ENCODE peak calls at places on chromosomes 16 and 17, in five cellular contexts. R is H1, G is SK-N-SH, W is HepG2, D is HCT116. K is an unnamed sample.
A peak's percentile ranks its signal among the peaks of the same experiment; 100 is the strongest.

GRCh38 chr16:79542196-79542859 is 58.2 kb downstream of the MAF start:
- DNase-seq in R (no peak), G (no peak), W (no peak), D (no peak), K (no peak)

GRCh38 chr16:51039638-51040331 is 111.3 kb downstream of the SALL1 start:
- DNase-seq in R (no peak), G (no peak), W (no peak), D (no peak), K (no peak)

GRCh38 chr17:4248504-4249277 is 15.1 kb downstream of the ANKFY1 start:
- DNase-seq in R (no peak), G (no peak), W (no peak), D (no peak), K (no peak)

GRCh38 chr16:57307365-57307764 is 22.9 kb upstream of the PLLP start:
- DNase-seq in R (no peak), G (no peak), W (no peak), D (no peak), K (no peak)

GRCh38 chr17:47857551-47858410 is 6.8 kb upstream of the SP6 start:
- DNase-seq in R (no peak), G (no peak), W (no peak), D (no peak), K (no peak)

GRCh38 chr17:48726916-48727286 is 1.6 kb downstream of the HOXB13 start:
- DNase-seq in R (no peak), G (no peak), W (no peak), D (no peak), K (no peak)

GRCh38 chr16:89286096-89286495 is 68.6 kb downstream of the ZNF778 start:
- DNase-seq in R (no peak), G (no peak), W (no peak), D (no peak), K (no peak)

GRCh38 chr17:30234954-30235353 is 543 bp downstream of the SLC6A4 start:
- DNase-seq in R (no peak), G (no peak), W (no peak), D (no peak), K (no peak)

GRCh38 chr16:58339452-58339938 is 44.7 kb upstream of the PRSS54 start:
- DNase-seq in R (no peak), G (peak; percentile 47), W (peak; percentile 41), D (peak; percentile 42), K (no peak)

GRCh38 chr16:56354016-56354415 is 71.3 kb downstream of the AMFR start:
- DNase-seq in R (no peak), G (no peak), W (no peak), D (no peak), K (no peak)

GRCh38 chr17:77233635-77234334 is 93.0 kb downstream of the SEC14L1 start:
- DNase-seq in R (no peak), G (no peak), W (peak; percentile 59), D (no peak), K (no peak)

GRCh38 chr17:44256671-44257070 is 11.3 kb downstream of the SLC4A1 start:
- DNase-seq in R (no peak), G (no peak), W (no peak), D (no peak), K (no peak)

GRCh38 chr17:56801506-56802178 is 32.1 kb downstream of the C17orf67 start:
- DNase-seq in R (no peak), G (no peak), W (no peak), D (no peak), K (no peak)

GRCh38 chr17:77352441-77352840 is 211.7 kb downstream of the SEC14L1 start:
- DNase-seq in R (no peak), G (no peak), W (no peak), D (no peak), K (no peak)

GRCh38 chr16:73051903-73052302 is 4.0 kb upstream of the ZFHX3 start:
- DNase-seq in R (no peak), G (no peak), W (no peak), D (no peak), K (no peak)

GRCh38 chr17:76498886-76499667 is 2.1 kb downstream of the RHBDF2 start:
- DNase-seq in R (no peak), G (no peak), W (peak; percentile 95), D (no peak), K (no peak)

GRCh38 chr16:65497571-65497970 is 375.7 kb upstream of the CDH11 start:
- DNase-seq in R (no peak), G (no peak), W (no peak), D (no peak), K (peak; percentile 10)

GRCh38 chr16:86953631-86954465 is 363.3 kb downstream of the C16orf95 start:
- DNase-seq in R (no peak), G (no peak), W (no peak), D (no peak), K (no peak)

GRCh38 chr16:86949630-86950029 is 367.6 kb downstream of the C16orf95 start:
- DNase-seq in R (no peak), G (no peak), W (no peak), D (no peak), K (no peak)

GRCh38 chr16:86952769-86953168 is 364.4 kb downstream of the C16orf95 start:
- DNase-seq in R (no peak), G (no peak), W (no peak), D (no peak), K (no peak)

GRCh38 chr16:86951041-86951822 is 366.0 kb downstream of the C16orf95 start:
- DNase-seq in R (no peak), G (no peak), W (no peak), D (no peak), K (no peak)

DNA sequence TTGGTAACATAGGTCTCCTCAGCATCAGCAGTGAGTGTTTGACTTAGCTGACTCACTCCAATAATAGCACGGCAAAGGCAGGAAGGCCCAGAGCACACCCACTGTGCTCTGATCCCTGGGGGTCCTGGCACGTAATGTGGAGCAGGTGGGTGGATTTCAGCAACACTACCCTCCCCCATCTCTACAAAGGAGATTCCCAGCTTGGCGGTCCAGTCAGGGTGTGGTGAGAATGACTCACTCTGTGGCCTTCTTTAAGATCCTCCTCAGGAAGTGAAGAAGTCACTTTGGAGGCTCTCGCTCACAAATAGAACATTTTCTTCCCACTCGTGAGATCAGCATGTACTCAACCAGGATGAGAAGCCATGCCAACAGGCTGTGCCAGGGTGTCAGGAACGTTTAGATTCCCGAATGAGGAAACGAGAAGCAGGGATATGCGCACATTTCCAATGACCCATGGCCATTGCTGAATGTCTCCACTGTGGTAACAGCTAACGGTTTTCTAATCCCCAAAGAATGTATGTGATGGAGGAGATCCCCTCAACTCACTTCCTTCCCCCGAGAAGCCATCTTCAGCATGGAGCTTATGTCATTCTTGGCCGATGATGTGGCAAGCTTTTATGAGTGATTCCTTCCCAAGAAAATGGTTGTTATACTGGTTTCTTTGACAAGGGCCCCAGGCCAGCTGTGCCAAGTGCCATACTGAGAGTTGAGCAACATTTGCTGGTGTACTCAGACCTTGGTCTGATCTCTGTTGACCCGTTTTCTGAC is 365.2 kb downstream of the C16orf95 start:
- DNase-seq in R (no peak), G (no peak), W (no peak), D (peak; percentile 36), K (no peak)
- TF ChIP-seq JUND in R (no peak), G (peak; percentile 82), W (no peak), D (peak; percentile 67), K (no peak)

GRCh38 chr17:6753565-6753964 is 2.3 kb upstream of the XAF1 start:
- DNase-seq in R (no peak), G (no peak), W (no peak), D (no peak), K (no peak)

GRCh38 chr17:6755281-6755680 is 565 bp upstream of the XAF1 start:
- DNase-seq in R (no peak), G (peak; percentile 36), W (no peak), D (no peak), K (no peak)

GRCh38 chr17:6757747-6758146 is 1.9 kb downstream of the XAF1 start:
- DNase-seq in R (no peak), G (no peak), W (no peak), D (no peak), K (no peak)

GRCh38 chr17:6756425-6757012 is 673 bp downstream of the XAF1 start:
- DNase-seq in R (no peak), G (no peak), W (no peak), D (no peak), K (no peak)

GRCh38 chr17:6755731-6756184 is at the start of gene XAF1:
- DNase-seq in R (no peak), G (no peak), W (no peak), D (no peak), K (no peak)
- TF ChIP-seq JUND in R (no peak), G (no peak), W (no peak), D (no peak), K (no peak)

GRCh38 chr16:20915733-20916132 is 15.2 kb downstream of the LYRM1 start:
- DNase-seq in R (no peak), G (no peak), W (no peak), D (no peak), K (peak; percentile 73)

GRCh38 chr16:20916289-20916688 is 15.7 kb downstream of the LYRM1 start:
- DNase-seq in R (no peak), G (no peak), W (no peak), D (no peak), K (no peak)

GRCh38 chr16:20910781-20911321 is 10.3 kb downstream of the LYRM1 start:
- DNase-seq in R (no peak), G (no peak), W (no peak), D (peak; percentile 75), K (no peak)

GRCh38 chr16:20906871-20907255 is 6.3 kb downstream of the LYRM1 start:
- DNase-seq in R (no peak), G (no peak), W (no peak), D (no peak), K (no peak)

DNA sequence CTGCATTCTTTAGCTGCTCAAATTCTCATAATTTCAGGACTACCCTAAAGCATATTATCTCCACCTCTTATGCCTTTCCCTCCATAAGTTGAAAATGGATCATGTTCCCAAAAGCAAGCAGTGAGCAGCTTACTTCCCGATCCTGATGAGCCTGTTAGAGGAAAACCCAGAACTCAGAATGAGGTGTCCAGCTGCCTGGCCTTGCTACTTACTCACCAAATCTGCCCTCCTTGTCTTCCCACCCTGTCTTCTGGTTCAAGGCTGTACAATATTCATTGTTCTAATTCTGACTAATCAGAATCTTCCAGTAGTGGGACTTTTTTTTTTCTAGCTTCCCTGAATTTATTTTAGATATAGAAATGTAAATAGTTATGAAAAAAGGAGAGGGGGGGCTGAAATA is 10.8 kb downstream of the LYRM1 start:
- DNase-seq in R (no peak), G (no peak), W (no peak), D (no peak), K (no peak)
- TF ChIP-seq JUND in R (no peak), G (no peak), W (no peak), D (no peak), K (no peak)

DNA sequence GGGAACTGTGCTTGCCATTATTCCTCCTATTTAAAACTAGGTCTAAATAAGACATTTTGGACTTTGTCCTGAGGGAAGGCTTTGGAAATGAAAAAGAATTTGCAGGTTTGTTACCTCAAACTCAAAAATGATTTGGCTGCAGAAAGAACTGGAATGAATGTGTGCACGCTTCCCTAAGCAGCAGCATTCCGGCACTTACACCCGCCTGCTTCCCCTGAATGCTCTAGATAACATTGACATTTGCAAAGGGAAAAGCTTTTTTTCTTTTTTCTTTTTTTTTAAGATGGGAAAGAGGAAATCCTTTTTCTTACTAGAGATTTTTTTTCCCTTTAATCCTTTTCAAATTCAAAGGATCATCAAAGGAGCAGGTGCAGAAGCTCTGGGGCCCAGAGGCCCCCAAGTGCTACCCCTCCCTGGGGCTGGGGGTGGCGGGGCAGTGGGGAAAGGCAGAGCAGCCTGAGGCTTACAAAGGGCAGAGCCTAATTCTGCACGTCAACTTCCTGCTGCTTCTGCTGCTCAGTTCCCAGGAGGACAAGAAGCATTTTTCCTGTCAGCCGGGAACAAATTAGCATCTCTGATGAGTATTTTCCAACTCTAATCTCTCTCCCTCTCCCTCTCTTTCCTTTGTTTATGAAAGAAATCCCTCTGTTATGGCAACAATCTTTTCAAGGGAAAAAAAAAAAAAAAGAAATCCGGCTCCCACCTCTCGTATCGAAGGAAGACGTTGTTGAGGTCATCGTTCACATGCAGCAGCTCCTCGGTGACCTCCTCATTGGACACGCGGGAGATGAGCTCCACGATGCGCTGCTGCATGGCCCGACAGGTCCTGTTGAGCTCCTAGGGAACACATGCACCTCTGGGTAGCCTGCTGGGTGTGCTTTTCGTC is 32.1 kb upstream of the SREBF1 start:
- DNase-seq in R (no peak), G (no peak), W (no peak), D (no peak), K (no peak)
- TF ChIP-seq JUND in R (peak; percentile 16), G (no peak), W (no peak), D (no peak), K (no peak)